ENCODE peak calls at places on chromosome 10, in four cellular contexts. S, Q, G and R are unnamed samples. For H3K4me1 and H3K79me2, the result is how much of the 10 kb centered on the place peaks cover.

GRCh38 chr10:116155191-116155590 is 117.8 kb downstream of the GFRA1 start:
- DNase-seq in G (no peak), S (no peak), Q (no peak), R (no peak)

GRCh38 chr10:100167521-100168312 is 18.1 kb downstream of the ERLIN1 start:
- DNase-seq in S (no peak), G (no peak), Q (no peak), R (no peak)

GRCh38 chr10:72008096-72008933 is 44.1 kb downstream of the CHST3 start:
- DNase-seq in S (peak), G (no peak), Q (no peak), R (no peak)

GRCh38 chr10:14386202-14386593 is 55.5 kb upstream of the FRMD4A start:
- DNase-seq in G (no peak), S (no peak), Q (no peak), R (no peak)

GRCh38 chr10:97759157-97759980 is 12.4 kb downstream of the SFRP5 start:
- DNase-seq in Q (no peak), G (peak), S (peak), R (peak)

GRCh38 chr10:125472037-125472607 is 210.8 kb downstream of the TEX36 start:
- DNase-seq in S (peak), Q (no peak), G (no peak), R (no peak)

GRCh38 chr10:96610817-96611216 is 24.0 kb upstream of the TM9SF3 start:
- DNase-seq in G (no peak), S (no peak), Q (no peak), R (no peak)

GRCh38 chr10:88810196-88810961 is 7.8 kb downstream of the LIPM start:
- DNase-seq in S (peak), G (peak), Q (no peak), R (peak)

GRCh38 chr10:119651514-119652327 is 541 bp downstream of the BAG3 start:
- DNase-seq in G (peak), S (no peak), Q (no peak), R (no peak)

GRCh38 chr10:70668454-70668970 is 3.8 kb upstream of the ADAMTS14 start:
- DNase-seq in Q (no peak), S (no peak), G (no peak), R (no peak)

GRCh38 chr10:30282226-30282625 is 66.9 kb downstream of the MTPAP start:
- DNase-seq in S (no peak), Q (no peak), G (no peak), R (peak)

GRCh38 chr10:108452483-108453060 is 1288.1 kb upstream of the SORCS1 start:
- DNase-seq in Q (no peak), G (no peak), S (no peak), R (no peak)

GRCh38 chr10:22599048-22599561 is 115.3 kb downstream of the PIP4K2A start:
- DNase-seq in G (peak), Q (peak), S (no peak), R (peak)

GRCh38 chr10:14947268-14947667 is 6.6 kb downstream of the DCLRE1C start:
- DNase-seq in Q (no peak), S (no peak), G (no peak), R (no peak)

GRCh38 chr10:45000764-45001381 is at the start of gene ZNF22:
- DNase-seq in S (no peak), Q (no peak), G (peak), R (peak)

GRCh38 chr10:11205026-11205772 is 187.5 kb downstream of the CELF2 start:
- DNase-seq in G (no peak), Q (no peak), S (no peak), R (peak)

GRCh38 chr10:131874991-131875451 is 25.8 kb upstream of the PPP2R2D start:
- DNase-seq in S (peak), G (peak), Q (no peak), R (peak)

GRCh38 chr10:86111902-86112301 is 254.7 kb downstream of the GRID1 start:
- DNase-seq in Q (no peak), S (no peak), G (no peak), R (no peak)

GRCh38 chr10:77925795-77926565 is 575 bp downstream of the DLG5 start:
- DNase-seq in S (no peak), G (no peak), Q (no peak), R (peak)

GRCh38 chr10:74051729-74052342 is 53.9 kb downstream of the VCL start:
- DNase-seq in Q (no peak), G (peak), S (no peak), R (no peak)

GRCh38 chr10:131184503-131184902 is 127.0 kb downstream of the TCERG1L start:
- DNase-seq in Q (no peak), S (no peak), G (no peak), R (no peak)

GRCh38 chr10:35563266-35563891 is 41.8 kb upstream of the GJD4 start:
- DNase-seq in S (peak), Q (peak), G (peak), R (peak)

GRCh38 chr10:8312079-8312478 is 257.6 kb downstream of the GATA3 start:
- DNase-seq in Q (no peak), S (no peak), G (no peak), R (no peak)

DNA sequence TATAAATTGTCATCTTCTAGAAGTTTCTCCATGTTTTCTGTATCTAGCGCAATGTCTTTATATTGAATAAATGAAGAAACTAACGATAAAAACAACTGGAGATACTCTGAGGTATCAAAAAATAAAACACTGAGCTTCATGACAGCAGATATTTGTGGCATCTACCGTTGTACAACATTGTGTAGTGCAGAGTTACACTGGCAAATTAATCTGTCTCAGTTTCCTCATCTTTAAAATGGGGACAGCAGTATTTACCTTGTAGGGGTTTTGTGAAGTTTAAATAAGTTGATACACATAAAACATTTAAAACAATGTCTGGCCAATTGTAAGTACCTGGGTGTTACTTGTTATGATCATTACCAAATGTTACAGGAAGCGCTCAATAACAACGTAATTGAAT is 10.4 kb downstream of the ITGB1 start:
- DNase-seq in G (no peak), Q (no peak), S (no peak), R (no peak)
- H3K4me1 ChIP-seq in G (half or more), Q (under half), S (half or more), R (under half)

GRCh38 chr10:121927361-121927840 is 430 bp downstream of the ATE1 start:
- DNase-seq in Q (no peak), S (peak), G (no peak), R (no peak)
- H3K79me2 ChIP-seq in Q (under half), S (half or more), G (under half), R (under half)

GRCh38 chr10:13087986-13088618 is 11.9 kb upstream of the OPTN start:
- DNase-seq in G (no peak), S (no peak), Q (no peak), R (no peak)
- TF ChIP-seq MYC in G (no peak), S (no peak), Q (no peak), R (no peak)

GRCh38 chr10:75432763-75433162 is 1.3 kb downstream of the LRMDA start:
- DNase-seq in G (no peak), S (peak), Q (no peak), R (no peak)
- H3K4me1 ChIP-seq in G (under half), S (half or more), Q (under half), R (under half)